ENCODE peak calls at places on chromosomes 12 and 14, in four cellular contexts. Y is astrocyte of the spinal cord, F is suprapubic skin, A is epithelial cell of esophagus. K is an unnamed sample.

GRCh38 chr12:130041983-130042812 is 120.1 kb upstream of the FZD10 start:
- DNase-seq in Y (no peak), F (peak; percentile 83), A (peak; percentile 15), K (no peak)

GRCh38 chr14:64779472-64779871 is 75.2 kb downstream of the PLEKHG3 start:
- DNase-seq in Y (no peak), F (no peak), A (no peak), K (no peak)

GRCh38 chr12:104632724-104633181 is 176.0 kb downstream of the CHST11 start:
- DNase-seq in Y (peak; percentile 61), F (no peak), A (no peak), K (no peak)

GRCh38 chr12:75720807-75721206 is 209.4 kb upstream of the KRR1 start:
- DNase-seq in Y (peak; percentile 27), F (no peak), A (peak; percentile 89), K (no peak)

GRCh38 chr12:37543966-37544668 is 772.5 kb upstream of the ALG10B start:
- DNase-seq in Y (no peak), F (no peak), A (no peak), K (peak; percentile 81)

GRCh38 chr12:106027286-106027685 is 111.5 kb downstream of the NUAK1 start:
- DNase-seq in Y (no peak), F (no peak), A (no peak), K (no peak)

GRCh38 chr14:81400852-81401251 is 728 bp upstream of the STON2 start:
- DNase-seq in Y (peak; percentile 99), F (peak; percentile 92), A (peak; percentile 98), K (no peak)

GRCh38 chr14:21241218-21241819 is 27.9 kb downstream of the HNRNPC start:
- DNase-seq in Y (peak; percentile 32), F (no peak), A (no peak), K (no peak)

GRCh38 chr14:94517641-94518257 is 8.5 kb upstream of the SERPINA12 start:
- DNase-seq in Y (peak; percentile 1), F (no peak), A (no peak), K (peak; percentile 67)

GRCh38 chr14:92783813-92784431 is 10.2 kb upstream of the GOLGA5 start:
- DNase-seq in Y (peak; percentile 80), F (no peak), A (peak; percentile 66), K (no peak)

GRCh38 chr14:74401504-74402241 is 24.3 kb downstream of the SYNDIG1L start:
- DNase-seq in Y (no peak), F (peak; percentile 71), A (peak; percentile 19), K (no peak)

GRCh38 chr12:46920503-46920902 is 94.7 kb upstream of the SLC38A4 start:
- DNase-seq in Y (no peak), F (no peak), A (no peak), K (no peak)

GRCh38 chr14:70641548-70642312 is at the start of gene TTC9:
- DNase-seq in Y (no peak), F (no peak), A (no peak), K (no peak)

GRCh38 chr12:1297206-1297605 is 297.2 kb downstream of the FBXL14 start:
- DNase-seq in Y (peak; percentile 25), F (no peak), A (no peak), K (no peak)

DNA sequence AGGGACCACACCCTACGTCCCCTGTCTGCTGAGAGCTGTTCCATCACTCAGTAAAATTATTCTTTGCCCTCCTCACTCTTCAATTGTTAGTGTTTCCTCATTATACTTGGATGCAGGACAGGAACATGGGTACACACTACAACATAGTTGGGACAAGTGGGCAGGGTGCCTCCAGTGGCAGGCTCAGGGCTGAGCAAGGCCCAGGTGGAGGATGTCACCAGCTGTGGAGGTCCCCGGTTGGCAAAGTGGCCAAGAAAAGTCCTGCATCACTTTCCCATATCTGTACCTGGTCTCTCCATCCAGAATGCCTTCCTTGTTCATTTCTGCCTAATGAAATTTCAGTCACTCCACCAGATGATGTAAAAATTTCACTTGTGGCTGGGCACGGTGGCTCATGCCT is 72.7 kb upstream of the PPP4R3A start:
- DNase-seq in Y (no peak), F (no peak), A (no peak), K (no peak)
- TF ChIP-seq CTCF in Y (no peak), F (no peak), A (no peak), K (no peak)

GRCh38 chr14:27557445-27557844 is 959.6 kb upstream of the NOVA1 start:
- DNase-seq in Y (no peak), F (no peak), A (no peak), K (no peak)

DNA sequence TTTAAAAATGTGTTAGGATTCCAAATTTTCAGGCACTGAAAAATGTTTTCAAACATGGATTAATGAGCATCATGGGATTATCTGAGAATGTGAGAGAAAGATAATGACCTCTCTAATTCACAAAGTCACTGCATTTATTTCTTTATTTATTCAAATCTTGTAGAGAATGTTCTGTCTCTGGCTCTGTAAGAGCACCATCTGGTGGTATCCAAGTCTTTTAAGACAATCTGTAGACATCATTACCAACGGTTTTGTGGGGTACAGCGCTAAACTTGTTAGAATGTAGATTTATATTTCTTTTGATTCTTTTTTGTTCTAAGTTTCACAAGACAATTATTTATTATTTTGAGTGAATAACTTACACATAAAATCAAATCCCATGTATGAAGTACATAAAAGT is 956.0 kb upstream of the NOVA1 start:
- DNase-seq in Y (peak; percentile 6), F (no peak), A (peak; percentile 1), K (no peak)
- TF ChIP-seq CTCF in Y (peak; percentile 39), F (no peak), A (no peak), K (peak; percentile 39)

GRCh38 chr12:113461666-113462065 is 10.0 kb downstream of the LHX5 start:
- DNase-seq in Y (no peak), F (no peak), A (peak; percentile 45), K (no peak)
- TF ChIP-seq CTCF in Y (peak; percentile 67), F (no peak), A (peak; percentile 57), K (peak; percentile 41)

GRCh38 chr12:32399373-32400113 is at the start of gene FGD4:
- DNase-seq in Y (peak; percentile 83), F (peak; percentile 90), A (peak; percentile 96), K (peak; percentile 92)
- TF ChIP-seq CTCF in Y (peak; percentile 50), F (no peak), A (peak; percentile 17), K (peak; percentile 53)

K was measured in osteocyte.